ENCODE peak calls at places on chromosomes 11 and 22, in six cellular contexts. X, A, Y, B, E and V are unnamed samples.

GRCh38 chr22:31347251-31348008 is 1.3 kb upstream of the PATZ1 start:
- DNase-seq in X (peak; percentile 45), A (no peak), Y (peak; percentile 78), B (peak; percentile 40), E (peak; percentile 81), V (peak; percentile 43)

GRCh38 chr11:64207247-64208085 is 945 bp downstream of the FERMT3 start:
- DNase-seq in X (peak; percentile 84), A (peak; percentile 85), Y (peak; percentile 92), B (peak; percentile 70), E (peak; percentile 75), V (no peak)

GRCh38 chr11:128569291-128569690 is 18.1 kb downstream of the ETS1 start:
- DNase-seq in X (no peak), A (no peak), Y (no peak), B (no peak), E (no peak), V (no peak)

GRCh38 chr22:19875531-19876313 is 21.0 kb upstream of the GNB1L start:
- DNase-seq in X (peak; percentile 52), A (no peak), Y (no peak), B (no peak), E (peak; percentile 29), V (no peak)

GRCh38 chr11:17382046-17382728 is 6.3 kb downstream of the KCNJ11 start:
- DNase-seq in X (peak; percentile 37), A (peak; percentile 57), Y (no peak), B (no peak), E (no peak), V (no peak)

GRCh38 chr22:46391486-46392136 is 56.1 kb downstream of the TRMU start:
- DNase-seq in X (no peak), A (no peak), Y (no peak), B (no peak), E (no peak), V (no peak)

GRCh38 chr11:102757823-102758549 is 22.4 kb downstream of the MMP10 start:
- DNase-seq in X (peak; percentile 62), A (no peak), Y (no peak), B (no peak), E (no peak), V (no peak)

GRCh38 chr11:121368504-121368903 is 75.9 kb downstream of the SC5D start:
- DNase-seq in X (no peak), A (no peak), Y (no peak), B (no peak), E (no peak), V (no peak)

GRCh38 chr22:24727218-24727851 is 47.2 kb downstream of the PIWIL3 start:
- DNase-seq in X (peak; percentile 94), A (no peak), Y (peak; percentile 90), B (no peak), E (no peak), V (no peak)

GRCh38 chr22:26398741-26399153 is 30.3 kb upstream of the ASPHD2 start:
- DNase-seq in X (peak; percentile 73), A (no peak), Y (peak; percentile 73), B (peak; percentile 19), E (peak; percentile 60), V (peak; percentile 31)

GRCh38 chr22:22666307-22667091 is 22.1 kb downstream of the GGTLC2 start:
- DNase-seq in X (peak; percentile 29), A (no peak), Y (peak; percentile 75), B (peak; percentile 14), E (peak; percentile 57), V (no peak)

GRCh38 chr11:65330544-65330943 is 3.1 kb upstream of the DPF2 start:
- DNase-seq in X (no peak), A (no peak), Y (no peak), B (no peak), E (no peak), V (no peak)
- H3K4me3 ChIP-seq in X (no peak overlapping the region), A (no peak overlapping the region), Y (no peak overlapping the region), B (no peak overlapping the region), E (no peak overlapping the region), V (no peak overlapping the region)

GRCh38 chr22:42431401-42432019 is 693 bp downstream of the NFAM1 start:
- DNase-seq in X (no peak), A (no peak), Y (peak; percentile 36), B (no peak), E (no peak), V (no peak)
- H3K4me3 ChIP-seq in X (no peak overlapping the region), A (peak overlapping the region; percentile 60), Y (no peak overlapping the region), B (no peak overlapping the region), E (no peak overlapping the region), V (no peak overlapping the region)

DNA sequence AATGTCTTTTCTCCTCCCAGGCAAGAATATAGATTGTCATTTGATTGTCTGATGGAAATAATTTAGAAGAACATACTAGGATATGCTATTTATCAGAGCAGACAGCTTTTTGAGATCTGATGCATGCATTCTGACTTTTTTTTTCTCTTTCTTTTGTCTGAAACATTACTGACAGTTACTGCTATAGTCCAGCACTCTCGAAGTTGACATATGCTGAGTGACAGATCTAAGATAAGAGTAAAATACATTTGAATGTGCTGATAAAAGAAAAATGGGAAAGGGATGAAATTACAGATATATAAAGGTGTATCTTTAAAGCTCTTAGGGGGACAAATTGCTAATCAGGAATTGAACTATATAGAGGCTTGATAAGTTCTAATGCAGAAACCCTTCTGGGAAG is 753.8 kb upstream of the TENM4 start:
- DNase-seq in X (no peak), A (no peak), Y (no peak), B (no peak), E (no peak), V (no peak)
- H3K4me3 ChIP-seq in X (no peak overlapping the region), A (no peak overlapping the region), Y (no peak overlapping the region), B (no peak overlapping the region), E (no peak overlapping the region), V (no peak overlapping the region)

DNA sequence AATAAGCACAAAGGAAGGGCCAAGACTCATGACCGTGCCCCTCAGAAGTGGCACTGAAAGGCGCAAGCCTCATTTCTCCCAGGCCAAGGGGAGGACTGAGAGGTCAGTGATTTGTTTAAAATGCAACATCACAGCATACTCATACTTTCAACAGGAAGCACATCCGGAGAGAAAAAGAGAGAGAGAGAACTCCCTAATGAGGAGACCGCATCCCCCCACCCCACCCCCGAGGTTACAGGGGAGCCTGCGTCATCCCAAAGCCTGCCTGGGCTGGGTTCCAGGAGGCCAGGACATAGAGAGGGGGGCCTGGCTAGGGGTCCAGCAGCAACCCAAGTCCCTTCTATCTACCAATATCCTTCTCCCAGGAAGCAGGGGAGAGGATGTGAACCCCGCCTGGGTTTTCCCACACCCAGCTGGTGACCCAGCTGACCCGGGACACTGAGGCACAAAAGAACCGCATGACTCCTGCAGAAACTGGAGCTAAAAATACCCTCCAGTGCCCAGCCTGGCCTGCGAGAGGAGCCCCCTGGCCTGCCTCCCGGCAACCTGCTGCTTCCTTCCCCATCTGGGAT is 3.8 kb downstream of the CSNK1E start:
- DNase-seq in X (peak; percentile 84), A (peak; percentile 89), Y (peak; percentile 40), B (peak; percentile 18), E (peak; percentile 63), V (no peak)
- H3K4me3 ChIP-seq in X (peak overlapping the region; percentile 86), A (peak overlapping the region; percentile 96), Y (no peak overlapping the region), B (no peak overlapping the region), E (no peak overlapping the region), V (peak overlapping the region; percentile 74)

DNA sequence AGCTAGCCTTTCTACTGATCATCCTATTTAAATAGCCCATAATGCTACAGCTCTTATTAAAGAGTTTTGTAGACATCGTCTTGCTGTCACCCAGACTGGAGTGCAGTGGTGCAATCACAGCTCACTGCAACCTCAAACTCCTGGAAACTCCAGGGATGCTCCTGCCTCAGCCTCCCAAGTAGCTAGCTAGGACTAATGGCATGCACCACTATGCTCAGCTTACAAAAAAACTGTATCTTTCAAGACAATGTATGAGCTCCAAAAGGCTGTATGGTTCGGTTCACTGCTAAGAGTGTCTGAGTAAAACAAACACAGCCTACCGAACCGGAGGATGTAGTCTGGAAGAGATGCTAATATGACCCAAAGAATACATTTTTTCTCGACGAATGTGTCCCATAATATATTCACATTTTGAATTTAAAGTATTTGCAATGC is 2.6 kb downstream of the TAF1D start:
- DNase-seq in X (no peak), A (no peak), Y (no peak), B (no peak), E (no peak), V (no peak)
- H3K4me3 ChIP-seq in X (peak overlapping the region; percentile 98), A (peak overlapping the region; percentile 80), Y (peak overlapping the region; percentile 98), B (peak overlapping the region; percentile 21), E (no peak overlapping the region), V (peak overlapping the region; percentile 83)

GRCh38 chr11:16002942-16003341 is 353.4 kb downstream of the SOX6 start:
- DNase-seq in X (no peak), A (no peak), Y (no peak), B (no peak), E (no peak), V (no peak)
- H3K4me3 ChIP-seq in X (no peak overlapping the region), A (no peak overlapping the region), Y (no peak overlapping the region), B (no peak overlapping the region), E (no peak overlapping the region), V (no peak overlapping the region)

GRCh38 chr22:27788889-27789288 is 12.7 kb downstream of the MN1 start:
- DNase-seq in X (no peak), A (no peak), Y (no peak), B (no peak), E (no peak), V (no peak)

GRCh38 chr22:27790396-27791216 is 10.9 kb downstream of the MN1 start:
- DNase-seq in X (no peak), A (no peak), Y (peak; percentile 70), B (no peak), E (no peak), V (no peak)

GRCh38 chr22:27792452-27793165 is 8.9 kb downstream of the MN1 start:
- DNase-seq in X (no peak), A (peak; percentile 72), Y (peak; percentile 83), B (no peak), E (no peak), V (no peak)

GRCh38 chr22:27794244-27794643 is 7.3 kb downstream of the MN1 start:
- DNase-seq in X (no peak), A (no peak), Y (peak; percentile 48), B (no peak), E (no peak), V (no peak)

GRCh38 chr22:27791494-27792241 is 9.9 kb downstream of the MN1 start:
- DNase-seq in X (no peak), A (no peak), Y (peak; percentile 60), B (no peak), E (no peak), V (no peak)
- H3K4me3 ChIP-seq in X (no peak overlapping the region), A (peak overlapping the region; percentile 62), Y (peak overlapping the region; percentile 20), B (no peak overlapping the region), E (no peak overlapping the region), V (no peak overlapping the region)

GRCh38 chr22:44587004-44587793 is 89.2 kb upstream of the RTL6 start:
- DNase-seq in X (no peak), A (peak; percentile 46), Y (peak; percentile 61), B (no peak), E (no peak), V (no peak)
- H3K4me3 ChIP-seq in X (no peak overlapping the region), A (no peak overlapping the region), Y (no peak overlapping the region), B (no peak overlapping the region), E (no peak overlapping the region), V (no peak overlapping the region)

GRCh38 chr11:76590631-76590950 is 80.0 kb downstream of the LRRC32 start:
- DNase-seq in X (no peak), A (no peak), Y (no peak), B (no peak), E (no peak), V (no peak)
- H3K4me3 ChIP-seq in X (no peak overlapping the region), A (no peak overlapping the region), Y (no peak overlapping the region), B (no peak overlapping the region), E (no peak overlapping the region), V (no peak overlapping the region)